ENCODE peak calls at places on chromosomes 2 and 18, in seven cellular contexts. T is heart left ventricle, U is tibial nerve, N is SK-N-SH, X is IMR-90, C is spleen, A is kidney. G is an unnamed sample.

GRCh38 chr2:239184968-239185903 is 215.6 kb downstream of the HDAC4 start:
- DNase-seq in T (peak), U (no peak), N (no peak), X (no peak), C (no peak), A (peak), G (no peak)

GRCh38 chr2:190216829-190217228 is 102.8 kb downstream of the HIBCH start:
- DNase-seq in T (peak), U (no peak), N (peak), X (no peak), C (no peak), A (peak), G (peak)

GRCh38 chr2:228094377-228094921 is 87.0 kb downstream of the SPHKAP start:
- DNase-seq in T (no peak), U (no peak), N (no peak), X (no peak), C (no peak), A (no peak), G (peak)

GRCh38 chr2:8254791-8255447 is 426.9 kb upstream of the ID2 start:
- DNase-seq in T (no peak), U (no peak), N (no peak), X (no peak), C (no peak), A (no peak), G (no peak)

GRCh38 chr18:8960740-8961657 is 141.5 kb upstream of the NDUFV2 start:
- DNase-seq in T (no peak), U (no peak), N (no peak), X (peak), C (no peak), A (no peak), G (peak)

GRCh38 chr2:36655456-36655855 is 41.1 kb upstream of the VIT start:
- DNase-seq in T (peak), U (no peak), N (no peak), X (peak), C (no peak), A (no peak), G (peak)

GRCh38 chr18:23547306-23547705 is 39.0 kb downstream of the NPC1 start:
- DNase-seq in T (no peak), U (no peak), N (no peak), X (no peak), C (no peak), A (no peak), G (no peak)

GRCh38 chr2:18999198-18999597 is 359.2 kb downstream of the OSR1 start:
- DNase-seq in T (no peak), U (no peak), N (no peak), X (no peak), C (no peak), A (no peak), G (no peak)

GRCh38 chr18:3703732-3704176 is 253.8 kb downstream of the TGIF1 start:
- DNase-seq in T (peak), U (peak), N (peak), X (peak), C (no peak), A (no peak), G (peak)

GRCh38 chr18:5295231-5295920 is at the start of gene ZBTB14:
- DNase-seq in T (peak), U (peak), N (peak), X (peak), C (peak), A (peak), G (peak)

GRCh38 chr2:200376422-200377142 is 70.1 kb downstream of the SPATS2L start:
- DNase-seq in T (no peak), U (no peak), N (no peak), X (no peak), C (no peak), A (peak), G (no peak)

GRCh38 chr2:178829299-178829698 is 22.1 kb upstream of the TTN start:
- DNase-seq in T (no peak), U (no peak), N (peak), X (peak), C (no peak), A (no peak), G (peak)

GRCh38 chr2:5287558-5288334 is 404.4 kb upstream of the SOX11 start:
- DNase-seq in T (no peak), U (no peak), N (no peak), X (no peak), C (no peak), A (no peak), G (no peak)

GRCh38 chr2:71006955-71007799 is 12.5 kb upstream of the TEX261 start:
- DNase-seq in T (no peak), U (no peak), N (no peak), X (no peak), C (peak), A (no peak), G (no peak)

GRCh38 chr2:58427572-58428285 is 186.6 kb upstream of the FANCL start:
- DNase-seq in T (no peak), U (no peak), N (peak), X (peak), C (no peak), A (peak), G (peak)

GRCh38 chr2:240225660-240226475 is 85.4 kb upstream of the OTOS start:
- DNase-seq in T (no peak), U (no peak), N (no peak), X (no peak), C (no peak), A (peak), G (no peak)

GRCh38 chr2:241863021-241863954 is 4.6 kb upstream of the PDCD1 start:
- DNase-seq in T (no peak), U (no peak), N (peak), X (peak), C (no peak), A (peak), G (no peak)

GRCh38 chr2:102772659-102773058 is 10.8 kb downstream of the TMEM182 start:
- DNase-seq in T (no peak), U (no peak), N (no peak), X (no peak), C (no peak), A (no peak), G (no peak)

GRCh38 chr2:74249406-74250122 is 51.1 kb downstream of the MTHFD2 start:
- DNase-seq in T (no peak), U (no peak), N (no peak), X (no peak), C (no peak), A (no peak), G (no peak)

GRCh38 chr2:152499921-152500320 is 164.9 kb downstream of the FMNL2 start:
- DNase-seq in T (no peak), U (peak), N (peak), X (peak), C (no peak), A (no peak), G (peak)

DNA sequence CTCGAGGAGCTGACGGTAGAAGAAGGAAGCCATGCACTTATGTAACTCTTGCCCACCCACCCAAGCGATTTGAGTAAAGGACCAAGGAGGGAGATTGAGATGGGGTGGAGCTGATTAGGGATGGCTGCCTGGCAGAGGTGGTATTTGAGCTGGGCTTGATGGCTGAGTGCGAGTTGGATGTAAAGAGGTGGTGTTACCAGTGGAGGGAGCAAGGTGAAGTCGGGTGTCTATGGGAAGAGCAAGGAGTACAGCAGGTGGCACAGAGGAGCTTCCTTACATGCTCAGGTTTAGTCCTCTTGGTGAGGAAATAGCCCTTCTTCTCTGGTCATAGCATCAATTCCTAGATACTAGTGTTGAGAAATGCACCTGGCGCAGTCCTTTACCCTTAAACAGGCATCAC is 294.2 kb upstream of the SKOR2 start:
- DNase-seq in T (no peak), U (no peak), N (no peak), X (no peak), C (no peak), A (no peak), G (no peak)
- TF ChIP-seq CTCF in T (no peak), U (no peak), N (no peak), X (no peak), C (no peak), A (no peak), G (no peak)

DNA sequence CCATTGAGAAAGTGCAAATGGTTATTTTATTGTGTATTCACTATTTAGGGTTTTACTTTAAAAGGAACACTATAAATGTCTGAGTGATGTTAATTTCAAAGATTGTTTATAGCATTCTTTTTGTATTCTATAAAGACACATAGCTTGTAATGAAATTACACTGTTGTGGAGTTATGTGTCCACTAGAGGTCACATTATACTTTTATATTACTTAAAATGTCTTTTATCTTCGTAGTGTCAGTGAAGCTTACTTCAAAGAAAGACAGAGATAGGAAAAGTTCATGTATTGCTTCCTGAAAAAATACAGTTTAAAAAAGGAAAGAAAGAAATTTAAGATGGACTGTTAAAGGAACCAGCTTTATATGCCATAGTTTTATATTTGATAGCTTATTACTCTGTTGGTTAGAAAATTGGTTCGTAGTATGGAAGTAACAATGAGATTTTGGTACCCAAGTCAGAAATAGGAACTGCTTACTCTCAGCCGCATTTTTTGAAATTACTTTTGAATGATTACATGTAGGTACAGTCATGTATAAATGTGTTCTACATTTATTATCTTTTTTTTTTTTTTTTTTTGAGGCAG is 20.5 kb downstream of the APLF start:
- DNase-seq in T (no peak), U (no peak), N (peak), X (peak), C (no peak), A (no peak), G (peak)
- H3K4me3 ChIP-seq in T (no peak), U (no peak), N (no peak), X (no peak), C (no peak), A (no peak), G (no peak)

GRCh38 chr2:169393068-169393590 is 30.8 kb upstream of the LRP2 start:
- DNase-seq in T (no peak), U (no peak), N (peak), X (no peak), C (no peak), A (no peak), G (no peak)

GRCh38 chr2:169395821-169396374 is 33.6 kb upstream of the LRP2 start:
- DNase-seq in T (no peak), U (no peak), N (no peak), X (no peak), C (no peak), A (no peak), G (no peak)

DNA sequence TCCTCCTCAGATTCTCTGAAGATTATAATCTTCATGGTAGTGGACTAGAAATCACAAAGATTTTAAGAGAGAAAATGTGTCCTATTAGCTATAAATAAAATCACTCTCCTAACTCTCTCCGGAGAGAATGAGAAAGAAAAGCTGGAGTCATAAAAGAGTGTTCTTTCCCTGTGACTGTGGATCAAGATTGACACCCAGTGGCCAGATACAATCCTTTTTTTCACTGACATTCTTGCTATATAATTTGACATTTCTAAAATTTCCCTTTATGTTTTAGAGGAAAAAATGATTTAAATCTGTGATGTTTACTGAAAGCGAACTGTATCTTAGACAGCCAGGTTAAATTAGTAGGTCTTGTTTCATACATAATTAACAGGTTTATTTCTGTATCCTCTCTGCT is 35.4 kb upstream of the LRP2 start:
- DNase-seq in T (no peak), U (no peak), N (peak), X (no peak), C (no peak), A (no peak), G (peak)
- TF ChIP-seq CTCF in T (no peak), U (no peak), N (peak), X (peak), C (no peak), A (peak), G (no peak)

GRCh38 chr2:142918624-142919023 is 41.2 kb downstream of the KYNU start:
- DNase-seq in T (no peak), U (no peak), N (no peak), X (peak), C (no peak), A (no peak), G (peak)

GRCh38 chr2:142920579-142920978 is 43.1 kb downstream of the KYNU start:
- DNase-seq in T (no peak), U (no peak), N (no peak), X (peak), C (no peak), A (no peak), G (no peak)

GRCh38 chr2:142915502-142915901 is 38.0 kb downstream of the KYNU start:
- DNase-seq in T (no peak), U (no peak), N (no peak), X (peak), C (no peak), A (no peak), G (no peak)

GRCh38 chr2:142914507-142915313 is 37.2 kb downstream of the KYNU start:
- DNase-seq in T (no peak), U (no peak), N (no peak), X (no peak), C (no peak), A (no peak), G (no peak)
- H3K4me3 ChIP-seq in T (no peak), U (no peak), N (no peak), X (no peak), C (no peak), A (no peak), G (no peak)

DNA sequence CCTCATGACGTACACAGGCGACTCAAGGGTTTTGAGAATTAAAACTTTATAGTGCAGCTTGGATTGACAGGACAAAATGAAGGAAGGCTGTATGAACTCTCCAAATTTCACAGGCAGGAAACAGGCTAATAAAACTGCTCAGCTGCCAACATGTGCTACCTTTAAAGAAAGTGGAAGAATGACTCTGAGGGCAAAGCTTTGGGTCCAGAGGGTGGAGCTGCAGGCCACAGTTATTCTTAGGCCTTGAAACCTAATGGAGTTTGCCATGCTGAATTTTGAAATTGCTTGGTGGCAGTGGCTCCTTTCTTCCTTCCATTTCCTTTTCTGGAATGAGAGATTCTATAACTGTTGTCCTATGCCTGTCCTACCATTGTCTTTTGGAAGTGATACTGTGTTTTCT is 34.8 kb downstream of the HAT1 start:
- DNase-seq in T (no peak), U (no peak), N (no peak), X (no peak), C (no peak), A (no peak), G (peak)
- TF ChIP-seq CTCF in T (no peak), U (no peak), N (no peak), X (no peak), C (no peak), A (no peak), G (peak)

GRCh38 chr2:115161531-115162453 is 719.4 kb downstream of the DPP10 start:
- DNase-seq in T (no peak), U (no peak), N (peak), X (no peak), C (no peak), A (peak), G (no peak)
- H3K4me3 ChIP-seq in T (peak), U (peak), N (no peak), X (no peak), C (peak), A (no peak), G (no peak)

GRCh38 chr2:176554107-176555048 is 285.1 kb downstream of the MTX2 start:
- DNase-seq in T (peak), U (peak), N (peak), X (peak), C (no peak), A (no peak), G (peak)

GRCh38 chr2:176555112-176555511 is 285.9 kb downstream of the MTX2 start:
- DNase-seq in T (no peak), U (no peak), N (no peak), X (no peak), C (no peak), A (no peak), G (no peak)

GRCh38 chr2:176552456-176553135 is 283.4 kb downstream of the MTX2 start:
- DNase-seq in T (no peak), U (no peak), N (no peak), X (peak), C (no peak), A (no peak), G (peak)

GRCh38 chr2:176555781-176556180 is 286.5 kb downstream of the MTX2 start:
- DNase-seq in T (no peak), U (no peak), N (no peak), X (no peak), C (no peak), A (no peak), G (no peak)

GRCh38 chr2:176553685-176554106 is 284.5 kb downstream of the MTX2 start:
- DNase-seq in T (peak), U (peak), N (peak), X (peak), C (peak), A (peak), G (peak)
- TF ChIP-seq CTCF in T (no peak), U (peak), N (no peak), X (no peak), C (no peak), A (peak), G (no peak)